ENCODE peak calls at places on chromosome X, in six cellular contexts. One of them, this sample, is unnamed.

GRCh38 chrX:46882266-46882665 is 30.0 kb upstream of the JADE3 start:
- DNase-seq in sciatic nerve: no peak
- DNase-seq in neural progenitor cell: peak
- DNase-seq in colonic mucosa: no peak
- DNase-seq in T-helper 22 cell: no peak
- DNase-seq in PC-9: no peak
- DNase-seq in this sample: no peak

GRCh38 chrX:4935846-4936245 is 1222.4 kb upstream of the PRKX start:
- DNase-seq in sciatic nerve: no peak
- DNase-seq in neural progenitor cell: no peak
- DNase-seq in colonic mucosa: no peak
- DNase-seq in T-helper 22 cell: no peak
- DNase-seq in PC-9: no peak
- DNase-seq in this sample: no peak

GRCh38 chrX:153818571-153819397 is 11.6 kb downstream of the PDZD4 start:
- DNase-seq in sciatic nerve: no peak
- DNase-seq in neural progenitor cell: peak
- DNase-seq in colonic mucosa: no peak
- DNase-seq in T-helper 22 cell: peak
- DNase-seq in PC-9: peak
- DNase-seq in this sample: peak

GRCh38 chrX:24495700-24496099 is 30.6 kb downstream of the PDK3 start:
- DNase-seq in sciatic nerve: no peak
- DNase-seq in neural progenitor cell: no peak
- DNase-seq in colonic mucosa: no peak
- DNase-seq in T-helper 22 cell: no peak
- DNase-seq in PC-9: no peak
- DNase-seq in this sample: no peak

GRCh38 chrX:136766785-136767103 is 14.0 kb downstream of the ARHGEF6 start:
- DNase-seq in sciatic nerve: no peak
- DNase-seq in neural progenitor cell: peak
- DNase-seq in colonic mucosa: no peak
- DNase-seq in T-helper 22 cell: no peak
- DNase-seq in PC-9: no peak
- DNase-seq in this sample: no peak

GRCh38 chrX:70289793-70290770 is at the start of the genes KIF4A and PDZD11:
- DNase-seq in sciatic nerve: peak
- DNase-seq in neural progenitor cell: peak
- DNase-seq in colonic mucosa: peak
- DNase-seq in T-helper 22 cell: peak
- DNase-seq in PC-9: peak
- DNase-seq in this sample: peak

GRCh38 chrX:134520860-134521390 is 61.0 kb downstream of the HPRT1 start:
- DNase-seq in sciatic nerve: no peak
- DNase-seq in neural progenitor cell: peak
- DNase-seq in colonic mucosa: peak
- DNase-seq in T-helper 22 cell: no peak
- DNase-seq in PC-9: peak
- DNase-seq in this sample: peak

GRCh38 chrX:68571292-68572256 is 72.7 kb downstream of the YIPF6 start:
- DNase-seq in sciatic nerve: no peak
- DNase-seq in neural progenitor cell: no peak
- DNase-seq in colonic mucosa: no peak
- DNase-seq in T-helper 22 cell: no peak
- DNase-seq in PC-9: peak
- DNase-seq in this sample: no peak

GRCh38 chrX:39888730-39889129 is 209.0 kb downstream of the BCOR start:
- DNase-seq in sciatic nerve: no peak
- DNase-seq in neural progenitor cell: no peak
- DNase-seq in colonic mucosa: no peak
- DNase-seq in T-helper 22 cell: no peak
- DNase-seq in PC-9: no peak
- DNase-seq in this sample: no peak

GRCh38 chrX:52359614-52360232 is 9.1 kb upstream of the XAGE2 start:
- DNase-seq in sciatic nerve: no peak
- DNase-seq in neural progenitor cell: no peak
- DNase-seq in colonic mucosa: no peak
- DNase-seq in T-helper 22 cell: no peak
- DNase-seq in PC-9: no peak
- DNase-seq in this sample: no peak

GRCh38 chrX:1205681-1206611 is 6.5 kb downstream of the CRLF2 start:
- DNase-seq in sciatic nerve: peak
- DNase-seq in neural progenitor cell: peak
- DNase-seq in colonic mucosa: peak
- DNase-seq in T-helper 22 cell: no peak
- DNase-seq in PC-9: peak
- DNase-seq in this sample: peak

GRCh38 chrX:64996805-64997204 is 20.6 kb upstream of the ZC4H2 start:
- DNase-seq in sciatic nerve: no peak
- DNase-seq in neural progenitor cell: no peak
- DNase-seq in colonic mucosa: no peak
- DNase-seq in T-helper 22 cell: no peak
- DNase-seq in PC-9: no peak
- DNase-seq in this sample: no peak

GRCh38 chrX:9374537-9374936 is 90.3 kb upstream of the TBL1X start:
- DNase-seq in sciatic nerve: no peak
- DNase-seq in neural progenitor cell: no peak
- DNase-seq in colonic mucosa: peak
- DNase-seq in T-helper 22 cell: no peak
- DNase-seq in PC-9: no peak
- DNase-seq in this sample: no peak

GRCh38 chrX:37722595-37722994 is 37.0 kb downstream of the XK start:
- DNase-seq in sciatic nerve: no peak
- DNase-seq in neural progenitor cell: no peak
- DNase-seq in colonic mucosa: no peak
- DNase-seq in T-helper 22 cell: no peak
- DNase-seq in PC-9: no peak
- DNase-seq in this sample: no peak

GRCh38 chrX:19776753-19777152 is 110.6 kb downstream of the SH3KBP1 start:
- DNase-seq in sciatic nerve: no peak
- DNase-seq in neural progenitor cell: no peak
- DNase-seq in colonic mucosa: no peak
- DNase-seq in T-helper 22 cell: peak
- DNase-seq in PC-9: no peak
- DNase-seq in this sample: no peak

GRCh38 chrX:46788902-46789301 is 30.0 kb upstream of the SLC9A7 start:
- DNase-seq in sciatic nerve: no peak
- DNase-seq in neural progenitor cell: peak
- DNase-seq in colonic mucosa: no peak
- DNase-seq in T-helper 22 cell: no peak
- DNase-seq in PC-9: no peak
- DNase-seq in this sample: no peak

GRCh38 chrX:33138677-33139249 is 72.6 kb downstream of the DMD start:
- DNase-seq in sciatic nerve: no peak
- DNase-seq in neural progenitor cell: no peak
- DNase-seq in colonic mucosa: no peak
- DNase-seq in T-helper 22 cell: no peak
- DNase-seq in PC-9: no peak
- DNase-seq in this sample: no peak

GRCh38 chrX:57607295-57608187 is 15.7 kb downstream of the ZXDB start:
- DNase-seq in sciatic nerve: no peak
- DNase-seq in neural progenitor cell: peak
- DNase-seq in colonic mucosa: no peak
- DNase-seq in T-helper 22 cell: no peak
- DNase-seq in PC-9: no peak
- DNase-seq in this sample: no peak

GRCh38 chrX:130001893-130002292 is 19.5 kb downstream of the BCORL1 start:
- DNase-seq in sciatic nerve: no peak
- DNase-seq in neural progenitor cell: no peak
- DNase-seq in colonic mucosa: no peak
- DNase-seq in T-helper 22 cell: no peak
- DNase-seq in PC-9: no peak
- DNase-seq in this sample: no peak

GRCh38 chrX:7083468-7084396 is 63.8 kb upstream of the STS start:
- DNase-seq in sciatic nerve: no peak
- DNase-seq in neural progenitor cell: no peak
- DNase-seq in colonic mucosa: no peak
- DNase-seq in T-helper 22 cell: peak
- DNase-seq in PC-9: peak
- DNase-seq in this sample: peak

GRCh38 chrX:70455366-70456202 is 10.9 kb downstream of the DLG3 start:
- DNase-seq in sciatic nerve: no peak
- DNase-seq in neural progenitor cell: peak
- DNase-seq in colonic mucosa: peak
- DNase-seq in T-helper 22 cell: no peak
- DNase-seq in PC-9: peak
- DNase-seq in this sample: no peak

GRCh38 chrX:30275498-30275897 is 28.6 kb downstream of the MAGEB1 start:
- DNase-seq in sciatic nerve: no peak
- DNase-seq in neural progenitor cell: peak
- DNase-seq in colonic mucosa: no peak
- DNase-seq in T-helper 22 cell: no peak
- DNase-seq in PC-9: peak
- DNase-seq in this sample: no peak

GRCh38 chrX:19225906-19226305 is 103.6 kb upstream of the ADGRG2 start:
- DNase-seq in sciatic nerve: no peak
- DNase-seq in neural progenitor cell: peak
- DNase-seq in colonic mucosa: no peak
- DNase-seq in T-helper 22 cell: no peak
- DNase-seq in PC-9: peak
- DNase-seq in this sample: peak